ENCODE peak calls at places on chromosomes 7 and 10, in four cellular contexts. W is GM10248, T is GM04504, K is mesendoderm. R is an unnamed sample.

GRCh38 chr7:2958416-2959342 is 85.0 kb downstream of the CARD11 start:
- DNase-seq in W (no peak), T (no peak), K (no peak), R (no peak)

GRCh38 chr7:43954524-43955228 is 28.4 kb downstream of the UBE2D4 start:
- DNase-seq in W (peak; percentile 55), T (peak; percentile 37), K (peak; percentile 84), R (peak; percentile 54)

GRCh38 chr10:5490032-5490431 is 9.3 kb downstream of the CALML5 start:
- DNase-seq in W (no peak), T (no peak), K (no peak), R (no peak)

GRCh38 chr10:67697646-67698245 is 1.8 kb upstream of the CTNNA3 start:
- DNase-seq in W (peak; percentile 44), T (peak; percentile 14), K (peak; percentile 50), R (peak; percentile 52)

GRCh38 chr10:70920519-70920918 is 32.2 kb upstream of the PCBD1 start:
- DNase-seq in W (no peak), T (no peak), K (no peak), R (no peak)

GRCh38 chr10:130409931-130410330 is 273.7 kb downstream of the GLRX3 start:
- DNase-seq in W (no peak), T (no peak), K (no peak), R (no peak)

GRCh38 chr10:77548157-77548556 is 89.5 kb downstream of the KCNMA1 start:
- DNase-seq in W (no peak), T (no peak), K (no peak), R (no peak)

GRCh38 chr7:123157606-123158005 is 42.2 kb downstream of the SLC13A1 start:
- DNase-seq in W (no peak), T (no peak), K (no peak), R (no peak)

GRCh38 chr10:124104011-124104627 is 10.7 kb upstream of the CHST15 start:
- DNase-seq in W (no peak), T (no peak), K (no peak), R (no peak)

GRCh38 chr7:28168393-28169158 is 12.0 kb downstream of the JAZF1 start:
- DNase-seq in W (no peak), T (no peak), K (no peak), R (no peak)

GRCh38 chr7:130441408-130441854 is 615 bp upstream of the CEP41 start:
- DNase-seq in W (no peak), T (no peak), K (peak; percentile 86), R (peak; percentile 38)

GRCh38 chr7:148434887-148435286 is 155.7 kb upstream of the C7orf33 start:
- DNase-seq in W (no peak), T (no peak), K (no peak), R (no peak)

GRCh38 chr10:30098624-30099023 is 39.2 kb upstream of the JCAD start:
- DNase-seq in W (no peak), T (peak; percentile 79), K (no peak), R (no peak)

GRCh38 chr7:30476401-30477145 is 2.0 kb downstream of the NOD1 start:
- DNase-seq in W (no peak), T (no peak), K (no peak), R (no peak)

GRCh38 chr10:3192856-3193635 is 20.5 kb upstream of the PITRM1 start:
- DNase-seq in W (peak; percentile 76), T (peak; percentile 28), K (peak; percentile 45), R (peak; percentile 35)

GRCh38 chr10:12902959-12903358 is 98.6 kb downstream of the CCDC3 start:
- DNase-seq in W (no peak), T (no peak), K (peak; percentile 35), R (no peak)

GRCh38 chr10:17835688-17836087 is 26.5 kb downstream of the MRC1 start:
- DNase-seq in W (no peak), T (peak; percentile 83), K (peak; percentile 98), R (no peak)

GRCh38 chr7:130950054-130950453 is 216.0 kb upstream of the KLF14 start:
- DNase-seq in W (no peak), T (no peak), K (no peak), R (no peak)

GRCh38 chr7:98434087-98434486 is 33.2 kb upstream of the BAIAP2L1 start:
- DNase-seq in W (no peak), T (no peak), K (no peak), R (no peak)

GRCh38 chr10:99742701-99743100 is 10.7 kb downstream of the CUTC start:
- DNase-seq in W (no peak), T (no peak), K (no peak), R (no peak)

GRCh38 chr7:114062810-114063209 is 144.0 kb upstream of the PPP1R3A start:
- DNase-seq in W (no peak), T (no peak), K (no peak), R (no peak)

R was measured in erythroblast.